ENCODE peak calls at places on chromosomes 13 and 19, in seven cellular contexts. I, G, U, A, V, B and W are unnamed samples.

GRCh38 chr19:54002495-54003315 is 11.3 kb downstream of the CACNG6 start:
- DNase-seq in A (no peak), G (no peak), U (no peak), V (no peak), B (no peak), I (no peak), W (no peak)

GRCh38 chr19:18160792-18161690 is 8.1 kb downstream of the PIK3R2 start:
- DNase-seq in B (peak; percentile 71), V (peak; percentile 88), G (peak; percentile 64), I (peak; percentile 94), U (peak; percentile 80), A (peak; percentile 42), W (no peak)

GRCh38 chr19:15264061-15264932 is 32.0 kb upstream of the EPHX3 start:
- DNase-seq in U (peak; percentile 86), B (peak; percentile 81), A (peak; percentile 74), V (peak; percentile 76), I (peak; percentile 97), G (peak; percentile 57), W (peak; percentile 29)

GRCh38 chr13:32255744-32256120 is 59.4 kb downstream of the ZAR1L start:
- DNase-seq in G (no peak), V (no peak), B (no peak), I (no peak), A (no peak), U (no peak), W (no peak)

GRCh38 chr19:13014921-13015280 is 19.6 kb downstream of the NFIX start:
- DNase-seq in U (no peak), B (no peak), G (no peak), I (no peak), V (no peak), A (no peak), W (no peak)

GRCh38 chr19:55947532-55947931 is at the start of gene NLRP8:
- DNase-seq in I (no peak), G (no peak), A (no peak), U (no peak), B (no peak), V (no peak), W (no peak)

GRCh38 chr13:97142452-97142851 is 79.7 kb upstream of the MBNL2 start:
- DNase-seq in B (peak; percentile 31), U (peak; percentile 4), V (no peak), I (peak; percentile 67), A (peak; percentile 28), G (no peak), W (no peak)

GRCh38 chr13:98490195-98490771 is 86.6 kb downstream of the STK24 start:
- DNase-seq in B (no peak), V (no peak), A (no peak), U (no peak), G (no peak), I (peak; percentile 17), W (no peak)

GRCh38 chr19:8899356-8899755 is 67.2 kb downstream of the MBD3L1 start:
- DNase-seq in B (no peak), V (no peak), U (no peak), G (no peak), I (no peak), A (no peak), W (no peak)
- TF ChIP-seq CTCF in B (no peak), V (no peak), U (no peak), G (no peak), I (no peak), A (no peak), W (no peak)

DNA sequence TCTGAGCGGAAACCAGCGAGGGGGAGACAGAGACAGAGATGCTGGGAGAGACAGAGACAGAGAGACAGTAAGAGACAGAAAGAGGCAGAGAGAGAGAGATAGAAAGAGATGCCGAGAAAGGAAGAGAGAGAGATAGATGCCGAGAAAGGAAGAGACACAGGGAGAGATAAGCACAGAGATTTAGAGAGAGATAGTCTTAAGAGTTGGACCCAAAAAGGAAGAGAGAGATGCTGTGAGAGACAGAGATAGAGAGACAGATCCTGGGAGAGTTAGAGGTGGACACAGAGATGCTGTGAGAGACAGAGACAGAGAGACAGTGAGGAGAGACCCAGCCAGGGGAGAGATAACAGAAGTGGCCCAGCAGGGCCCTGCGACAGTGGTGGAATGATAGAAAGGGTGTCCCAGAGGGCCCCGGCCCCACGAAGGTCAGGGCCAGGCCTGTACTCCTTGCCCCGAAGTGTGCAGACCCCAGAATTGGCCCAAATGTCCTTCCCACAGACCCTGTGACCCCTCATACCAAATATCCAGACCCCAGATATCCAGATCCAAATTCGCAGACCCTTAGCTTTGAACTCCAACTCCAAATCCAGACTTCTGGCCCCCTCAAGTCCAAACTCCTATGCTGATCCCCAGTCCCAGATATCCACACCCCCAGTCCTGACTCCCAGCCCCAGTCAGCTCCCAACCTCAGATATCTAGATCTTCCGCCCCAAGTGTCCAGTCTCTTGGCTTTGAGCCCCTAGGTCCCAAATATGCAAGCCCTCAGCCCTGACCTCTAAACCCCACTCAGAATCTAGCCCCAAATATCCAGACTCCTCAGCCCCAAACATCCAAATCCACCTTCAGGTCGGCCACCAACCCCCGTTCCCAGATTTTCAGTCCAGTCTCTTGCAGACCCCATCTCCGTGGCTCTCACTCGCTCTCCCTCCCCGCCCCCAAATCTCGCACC is 1.1 kb downstream of the ERFL start:
- DNase-seq in U (no peak), G (no peak), A (no peak), B (no peak), V (no peak), I (no peak), W (no peak)
- H3K4me3 ChIP-seq in U (peak overlapping the region; percentile 42), G (peak overlapping the region; percentile 34), A (no peak overlapping the region), B (no peak overlapping the region), V (peak overlapping the region; percentile 72), I (no peak overlapping the region), W (no peak overlapping the region)

DNA sequence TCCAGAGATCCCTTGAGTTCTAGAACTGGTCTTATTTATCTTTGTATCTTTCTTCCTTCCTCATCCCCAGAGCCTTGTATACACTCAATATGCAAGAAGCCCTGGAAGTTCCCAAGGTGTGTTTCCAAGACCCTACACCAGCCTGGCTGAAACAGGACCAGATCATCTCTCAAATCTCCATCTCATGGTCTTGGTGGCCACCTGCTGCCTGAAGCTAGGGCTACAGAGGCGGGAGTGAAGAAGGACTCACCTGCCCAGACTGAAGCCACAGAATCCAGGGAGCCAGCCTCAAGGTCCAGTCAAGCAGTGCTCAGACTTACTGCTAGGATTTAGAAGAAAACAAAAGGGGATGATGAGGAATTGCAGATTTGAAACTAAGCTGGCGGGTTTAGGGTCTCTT is 6.1 kb upstream of the CYSLTR2 start:
- DNase-seq in U (no peak), G (no peak), V (peak; percentile 9), A (no peak), I (peak; percentile 53), B (no peak), W (no peak)
- TF ChIP-seq CTCF in U (no peak), G (no peak), V (peak; percentile 49), A (no peak), I (peak; percentile 58), B (no peak), W (no peak)

GRCh38 chr13:33636955-33637670 is 180.8 kb upstream of the RFC3 start:
- DNase-seq in V (peak; percentile 11), G (no peak), A (peak; percentile 20), B (no peak), U (no peak), I (no peak), W (peak; percentile 67)

GRCh38 chr13:33640832-33641231 is 177.1 kb upstream of the RFC3 start:
- DNase-seq in G (no peak), V (no peak), A (peak; percentile 23), I (no peak), B (no peak), U (no peak), W (peak; percentile 73)

GRCh38 chr13:33639158-33639557 is 178.8 kb upstream of the RFC3 start:
- DNase-seq in A (peak; percentile 99), V (no peak), I (no peak), G (no peak), U (peak; percentile 28), B (peak; percentile 93), W (peak; percentile 30)

GRCh38 chr13:33639640-33640080 is 178.3 kb upstream of the RFC3 start:
- DNase-seq in G (no peak), U (no peak), A (no peak), I (no peak), B (no peak), V (peak; percentile 25), W (peak; percentile 72)

DNA sequence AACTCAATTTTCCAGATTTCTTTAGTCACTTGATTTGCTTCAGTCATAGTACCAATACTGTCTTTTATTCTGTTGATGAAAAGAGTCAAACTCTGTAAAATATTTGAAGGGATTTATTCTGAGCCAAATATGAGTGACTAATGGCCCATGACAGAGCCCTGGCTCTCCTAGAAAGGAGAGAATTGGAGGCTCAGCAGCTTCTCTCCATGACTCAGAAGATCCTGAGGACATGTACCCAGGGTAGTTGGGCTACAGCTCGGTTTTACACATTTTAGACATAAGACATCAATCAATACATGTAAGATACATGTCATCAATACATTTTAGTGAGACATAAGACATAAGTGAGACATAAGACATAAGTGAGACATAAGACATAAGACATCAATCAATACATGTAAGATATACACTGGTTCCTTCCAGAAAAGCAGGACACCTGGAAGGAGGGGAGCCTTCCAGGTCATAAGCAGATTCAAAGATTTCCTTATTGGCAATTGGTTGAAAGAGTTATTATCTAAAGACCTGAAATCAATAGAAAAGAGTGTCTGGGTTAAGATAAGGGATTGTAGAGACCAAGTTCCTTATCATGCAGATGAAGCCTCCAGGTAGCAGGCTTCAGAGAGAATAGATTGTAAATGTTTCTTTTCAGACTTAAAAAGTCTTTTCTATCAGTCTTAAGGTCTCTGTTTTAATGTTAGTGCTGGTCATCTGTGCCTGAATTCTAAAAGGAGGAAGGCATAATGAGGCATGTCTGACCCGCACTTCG is 179.8 kb upstream of the RFC3 start:
- DNase-seq in B (peak; percentile 38), V (no peak), U (no peak), G (no peak), I (no peak), A (peak; percentile 87), W (peak; percentile 88)
- H3K4me3 ChIP-seq in B (no peak overlapping the region), V (no peak overlapping the region), U (no peak overlapping the region), G (no peak overlapping the region), I (no peak overlapping the region), A (no peak overlapping the region), W (no peak overlapping the region)

DNA sequence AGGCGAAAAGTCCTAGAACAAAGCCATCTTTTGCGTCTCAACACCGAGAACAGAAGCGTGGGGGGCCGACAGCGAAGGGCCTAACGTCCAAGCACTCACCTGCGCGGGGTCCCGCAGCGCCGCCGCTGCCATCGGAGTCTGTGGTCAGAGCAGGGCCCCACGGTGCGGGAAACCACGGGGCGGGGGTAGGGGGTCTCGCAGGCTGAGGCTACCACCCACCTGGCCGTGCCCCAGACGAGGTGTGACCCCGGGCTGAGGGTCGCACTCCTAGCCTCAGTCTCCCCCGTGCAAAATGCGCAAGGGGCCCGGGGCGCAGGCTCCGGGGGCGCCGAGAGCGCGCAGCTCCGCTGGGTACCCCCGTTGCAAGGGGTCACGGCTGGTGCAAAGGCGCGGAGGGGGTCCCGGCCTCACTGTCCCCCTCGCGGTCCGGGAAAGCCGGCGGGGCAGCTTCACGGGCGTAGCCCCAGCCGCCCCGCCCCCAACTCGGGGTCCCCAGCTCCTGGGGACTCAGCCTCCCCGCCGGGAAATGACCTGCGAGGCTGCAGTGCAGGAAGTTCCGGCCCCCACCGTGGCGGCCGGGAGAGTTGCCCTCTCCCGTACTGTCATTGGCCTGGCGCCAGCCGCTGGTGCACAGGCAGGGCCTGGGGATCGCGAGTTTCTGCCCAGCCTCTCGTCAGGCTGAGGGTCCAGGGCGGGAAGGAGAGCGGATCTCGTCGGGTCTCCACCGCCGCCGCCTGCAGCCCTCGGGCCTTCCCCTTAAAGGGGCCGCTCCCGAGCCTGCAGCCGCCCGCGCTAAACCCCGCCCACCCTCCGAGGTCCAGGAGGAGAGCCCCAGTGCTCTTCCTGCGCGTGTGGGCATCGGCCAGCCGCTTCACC is at the start of gene ZNF792:
- DNase-seq in A (peak; percentile 18), G (peak; percentile 21), U (peak; percentile 88), I (peak; percentile 91), B (peak; percentile 61), V (peak; percentile 70), W (no peak)
- TF ChIP-seq CTCF in A (no peak), G (no peak), U (no peak), I (no peak), B (no peak), V (no peak), W (no peak)